ENCODE peak calls at places on chromosomes 11 and 22, in four cellular contexts. M, C, G and D are unnamed samples.

GRCh38 chr22:25130462-25130861 is 69.2 kb upstream of the CRYBB3 start:
- DNase-seq in M (no peak), C (no peak), G (no peak), D (no peak)

GRCh38 chr11:62853279-62853965 is 14.0 kb upstream of the WDR74 start:
- DNase-seq in M (no peak), C (no peak), G (no peak), D (no peak)

GRCh38 chr11:102138677-102139076 is 28.4 kb downstream of the YAP1 start:
- DNase-seq in M (peak), C (no peak), G (no peak), D (peak)

GRCh38 chr11:57763568-57763967 is 2.0 kb downstream of the CTNND1 start:
- DNase-seq in M (peak), C (peak), G (peak), D (peak)

GRCh38 chr11:76683496-76684095 is 13.0 kb upstream of the LRRC32 start:
- DNase-seq in M (no peak), C (no peak), G (no peak), D (no peak)

GRCh38 chr11:6576471-6577373 is 26.7 kb downstream of the RRP8 start:
- DNase-seq in M (peak), C (peak), G (no peak), D (peak)

GRCh38 chr22:44163536-44163935 is 17.2 kb upstream of the PARVG start:
- DNase-seq in M (no peak), C (no peak), G (no peak), D (no peak)

GRCh38 chr11:129861702-129862107 is 33.7 kb downstream of the NFRKB start:
- DNase-seq in M (peak), C (peak), G (peak), D (peak)

GRCh38 chr11:14642873-14643696 is 519 bp upstream of the PDE3B start:
- DNase-seq in M (no peak), C (no peak), G (no peak), D (no peak)